ENCODE peak calls at places on chromosomes 11 and 22, in eight cellular contexts. O is adipocyte, Q is esophagus muscularis mucosa, E is right cardiac atrium, I is Peyer's patch, Z is Caco-2, W is mucosa of descending colon, J is lower lobe of right lung. M is an unnamed sample. For H3K9me3, the result is how much of the 10 kb centered on the place peaks cover.

GRCh38 chr11:92211576-92212167 is 12.9 kb upstream of the FAT3 start:
- DNase-seq in O (peak), Q (no peak), E (peak), I (no peak), Z (peak), W (no peak), J (no peak), M (peak)

GRCh38 chr22:37195921-37196320 is 7.9 kb upstream of the C1QTNF6 start:
- DNase-seq in O (no peak), Q (no peak), E (peak), I (no peak), Z (no peak), W (peak), J (no peak), M (no peak)

GRCh38 chr11:33379931-33380330 is 122.8 kb downstream of the HIPK3 start:
- DNase-seq in O (no peak), Q (no peak), E (no peak), I (peak), Z (no peak), W (no peak), J (no peak), M (no peak)

GRCh38 chr11:29448246-29448877 is 568.5 kb downstream of the KCNA4 start:
- DNase-seq in O (peak), Q (no peak), E (no peak), I (no peak), Z (peak), W (no peak), J (no peak), M (no peak)

GRCh38 chr11:29773656-29774264 is 243.1 kb downstream of the KCNA4 start:
- DNase-seq in O (no peak), Q (no peak), E (no peak), I (no peak), Z (no peak), W (no peak), J (no peak), M (no peak)

GRCh38 chr22:34293324-34293723 is 373.0 kb upstream of the LARGE1 start:
- DNase-seq in O (no peak), Q (no peak), E (no peak), I (no peak), Z (no peak), W (no peak), J (no peak), M (no peak)

GRCh38 chr11:27468209-27468608 is 4.4 kb downstream of the LGR4 start:
- DNase-seq in O (peak), Q (no peak), E (no peak), I (no peak), Z (no peak), W (no peak), J (no peak), M (no peak)

GRCh38 chr11:123536690-123537437 is 106.8 kb downstream of the GRAMD1B start:
- DNase-seq in O (no peak), Q (no peak), E (no peak), I (no peak), Z (no peak), W (no peak), J (no peak), M (no peak)

GRCh38 chr22:29739346-29739875 is 19.6 kb downstream of the CABP7 start:
- DNase-seq in O (no peak), Q (no peak), E (no peak), I (no peak), Z (no peak), W (no peak), J (no peak), M (no peak)

GRCh38 chr22:26648011-26648497 is 9.3 kb upstream of the MIAT start:
- DNase-seq in O (no peak), Q (no peak), E (no peak), I (peak), Z (no peak), W (no peak), J (no peak), M (no peak)

GRCh38 chr11:96218901-96219300 is 124.1 kb downstream of the MAML2 start:
- DNase-seq in O (no peak), Q (no peak), E (no peak), I (no peak), Z (no peak), W (no peak), J (no peak), M (no peak)

GRCh38 chr11:131841925-131842635 is 471.7 kb downstream of the NTM start:
- DNase-seq in O (no peak), Q (no peak), E (no peak), I (no peak), Z (no peak), W (no peak), J (no peak), M (no peak)

GRCh38 chr11:70478194-70478890 is 80.0 kb downstream of the CTTN start:
- DNase-seq in O (no peak), Q (no peak), E (no peak), I (no peak), Z (no peak), W (no peak), J (peak), M (no peak)

GRCh38 chr22:42933783-42934144 is 76.7 kb upstream of the ARFGAP3 start:
- DNase-seq in O (peak), Q (no peak), E (no peak), I (no peak), Z (no peak), W (no peak), J (no peak), M (peak)

GRCh38 chr11:17277024-17277584 is 565 bp downstream of the NUCB2 start:
- DNase-seq in O (peak), Q (no peak), E (no peak), I (no peak), Z (no peak), W (no peak), J (no peak), M (no peak)

GRCh38 chr22:19566599-19567382 is 42.6 kb upstream of the CLDN5 start:
- DNase-seq in O (no peak), Q (no peak), E (no peak), I (no peak), Z (no peak), W (no peak), J (no peak), M (no peak)

GRCh38 chr11:117020287-117020686 is 77.9 kb downstream of the SIK3 start:
- DNase-seq in O (no peak), Q (no peak), E (no peak), I (peak), Z (no peak), W (no peak), J (no peak), M (no peak)

DNA sequence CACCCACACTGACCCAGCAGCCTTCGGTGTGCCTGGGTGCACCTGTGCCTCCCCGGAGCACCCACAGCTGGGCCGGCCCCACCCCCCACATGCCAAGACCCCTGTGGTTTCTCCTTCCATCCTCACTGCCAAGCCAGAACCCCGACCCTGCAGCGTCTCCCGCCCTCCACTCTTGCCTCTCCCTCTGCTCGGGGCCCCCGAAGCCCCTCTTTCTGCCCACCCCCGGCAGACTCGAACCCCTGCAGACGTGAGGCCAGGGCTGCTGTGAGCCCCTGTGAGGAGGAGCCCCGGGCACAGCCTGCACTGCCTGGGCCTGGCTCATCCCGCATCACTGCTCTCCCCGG is 521.1 kb downstream of the BRD1 start:
- DNase-seq in O (no peak), Q (no peak), E (no peak), I (no peak), Z (no peak), W (no peak), J (no peak), M (no peak)
- H3K4me3 ChIP-seq in O (no peak), Q (no peak), E (no peak), I (no peak), Z (no peak), W (no peak), J (no peak), M (no peak)

GRCh38 chr22:22049684-22050083 is 67.1 kb upstream of the TOP3B start:
- DNase-seq in O (no peak), Q (no peak), E (no peak), I (no peak), Z (no peak), W (no peak), J (no peak), M (no peak)

GRCh38 chr22:22050141-22050775 is 67.7 kb upstream of the TOP3B start:
- DNase-seq in O (no peak), Q (no peak), E (no peak), I (no peak), Z (no peak), W (no peak), J (no peak), M (no peak)

GRCh38 chr22:22047776-22048175 is 65.2 kb upstream of the TOP3B start:
- DNase-seq in O (no peak), Q (peak), E (no peak), I (no peak), Z (no peak), W (no peak), J (no peak), M (no peak)

GRCh38 chr22:22048318-22048942 is 65.8 kb upstream of the TOP3B start:
- DNase-seq in O (no peak), Q (no peak), E (no peak), I (no peak), Z (no peak), W (no peak), J (no peak), M (no peak)

DNA sequence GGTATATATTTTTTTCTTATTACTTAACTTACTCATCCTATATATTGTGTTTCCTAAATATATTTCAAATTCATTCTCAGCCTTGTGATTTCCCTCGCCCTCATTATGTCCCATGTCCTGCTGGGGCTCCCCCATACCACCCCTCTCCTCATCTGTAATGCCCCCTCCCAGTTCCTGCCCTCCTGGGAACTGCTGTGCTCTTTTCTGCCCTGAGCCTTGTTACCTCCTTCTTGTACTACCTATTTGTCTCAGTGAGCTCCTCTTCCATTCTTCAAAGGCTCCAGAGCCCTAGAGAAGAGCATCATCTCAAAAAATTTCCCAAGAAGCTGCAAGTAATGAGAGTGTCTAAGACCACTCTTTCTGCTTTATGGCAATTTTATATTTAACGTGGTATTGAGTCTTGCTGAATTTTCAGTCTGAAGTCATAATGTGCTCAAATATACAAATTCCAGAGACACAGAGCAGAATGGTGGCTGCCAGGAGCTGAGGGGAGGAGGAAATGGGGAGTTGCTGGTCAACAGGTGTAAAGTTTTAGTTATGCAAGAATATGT is 66.5 kb upstream of the TOP3B start:
- DNase-seq in O (no peak), Q (peak), E (no peak), I (no peak), Z (no peak), W (no peak), J (no peak), M (no peak)
- H3K9me3 ChIP-seq in O (under half), Q (under half), E (under half), I (under half), Z (under half), W (under half), J (under half), M (under half)

DNA sequence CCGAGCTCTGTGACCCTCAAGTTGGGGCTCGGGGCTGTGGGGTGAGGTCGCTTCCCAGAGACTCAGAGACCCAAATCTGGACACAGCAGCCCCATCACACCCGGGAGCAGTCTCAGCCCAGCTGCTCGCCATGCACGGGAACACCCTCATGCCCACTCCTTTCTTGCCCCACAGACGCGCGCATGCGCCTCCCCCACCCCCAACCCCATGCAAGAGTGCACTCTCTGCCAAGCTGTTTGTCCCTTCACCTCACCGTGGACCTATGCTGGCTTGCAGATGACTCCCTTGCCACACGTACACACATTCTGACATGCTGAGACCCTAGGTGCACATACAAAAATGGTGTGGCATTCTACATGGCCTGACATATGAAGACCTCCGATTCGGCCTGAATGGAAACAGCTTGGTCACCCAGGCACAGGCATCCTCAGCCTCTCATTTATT is 500 bp upstream of the CD248 start:
- DNase-seq in O (peak), Q (no peak), E (peak), I (peak), Z (no peak), W (no peak), J (no peak), M (peak)
- H3K4me3 ChIP-seq in O (peak), Q (peak), E (peak), I (peak), Z (no peak), W (no peak), J (peak), M (peak)

GRCh38 chr22:48711031-48711431 is 1116.6 kb downstream of the BRD1 start:
- DNase-seq in O (no peak), Q (no peak), E (no peak), I (no peak), Z (no peak), W (no peak), J (no peak), M (no peak)
- H3K9me3 ChIP-seq in O (under half), Q (under half), E (under half), I (under half), Z (under half), W (under half), J (under half), M (under half)

GRCh38 chr11:73331138-73331916 is 23.3 kb downstream of the ARHGEF17 start:
- DNase-seq in O (peak), Q (no peak), E (peak), I (no peak), Z (peak), W (no peak), J (no peak), M (peak)

GRCh38 chr11:73333173-73333572 is 25.1 kb downstream of the ARHGEF17 start:
- DNase-seq in O (no peak), Q (no peak), E (peak), I (no peak), Z (no peak), W (no peak), J (no peak), M (no peak)

GRCh38 chr11:73335204-73335923 is 27.3 kb downstream of the ARHGEF17 start:
- DNase-seq in O (peak), Q (no peak), E (peak), I (peak), Z (peak), W (peak), J (peak), M (peak)

GRCh38 chr11:73333626-73334199 is 25.6 kb downstream of the ARHGEF17 start:
- DNase-seq in O (no peak), Q (no peak), E (no peak), I (no peak), Z (no peak), W (no peak), J (no peak), M (no peak)

GRCh38 chr11:73334244-73335203 is 26.4 kb downstream of the ARHGEF17 start:
- DNase-seq in O (peak), Q (no peak), E (peak), I (peak), Z (peak), W (peak), J (no peak), M (peak)
- H3K4me3 ChIP-seq in O (peak), Q (no peak), E (no peak), I (no peak), Z (no peak), W (no peak), J (no peak), M (no peak)

GRCh38 chr11:69310934-69311766 is 17.2 kb downstream of the MYEOV start:
- DNase-seq in O (no peak), Q (no peak), E (no peak), I (no peak), Z (no peak), W (no peak), J (no peak), M (no peak)
- H3K9me3 ChIP-seq in O (under half), Q (under half), E (under half), I (under half), Z (under half), W (under half), J (under half), M (under half)

DNA sequence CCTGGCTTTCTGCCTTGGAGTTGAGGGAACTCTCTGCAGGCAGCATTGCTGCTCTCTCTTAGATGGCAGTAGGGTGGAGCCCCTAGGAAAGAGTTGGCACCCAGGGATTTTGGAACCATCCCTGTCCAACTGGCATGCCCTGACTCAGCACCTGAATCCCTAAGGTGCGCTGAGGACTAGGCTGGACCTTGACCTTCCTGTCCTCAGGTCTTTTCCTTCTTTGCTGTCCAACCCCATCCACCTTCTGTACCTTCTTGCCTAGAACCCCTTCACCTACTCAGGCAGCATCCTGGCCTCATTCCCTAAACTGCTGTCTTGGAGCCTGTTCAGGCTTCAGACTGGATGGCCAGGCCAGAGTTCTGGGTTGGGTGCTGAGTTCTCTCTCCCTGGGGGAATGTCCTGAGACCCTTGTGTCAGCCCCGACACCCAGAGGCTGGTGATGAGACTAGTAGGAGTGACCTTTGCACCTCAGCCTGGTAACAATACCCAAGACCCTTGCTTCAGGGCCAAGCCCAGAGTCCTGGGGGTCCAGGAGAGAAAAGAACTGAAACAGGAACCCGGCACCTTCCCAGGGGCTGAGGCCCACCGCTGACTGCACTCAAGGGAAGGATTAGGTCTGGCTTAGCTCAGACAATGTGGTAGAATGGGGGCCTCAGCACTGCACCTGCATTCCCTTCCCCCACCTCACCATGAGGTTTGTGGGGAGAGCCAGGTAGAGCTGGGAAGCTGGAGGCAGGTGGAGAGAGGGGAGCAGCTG is 2.6 kb upstream of the POLD4 start:
- DNase-seq in O (no peak), Q (no peak), E (no peak), I (no peak), Z (no peak), W (peak), J (no peak), M (no peak)
- H3K4me3 ChIP-seq in O (no peak), Q (no peak), E (no peak), I (peak), Z (no peak), W (no peak), J (no peak), M (no peak)

GRCh38 chr22:49462795-49463194 is 364.9 kb downstream of the BRD1 start:
- DNase-seq in O (no peak), Q (no peak), E (no peak), I (no peak), Z (no peak), W (no peak), J (no peak), M (no peak)
- H3K9me3 ChIP-seq in O (under half), Q (under half), E (under half), I (under half), Z (under half), W (under half), J (under half), M (under half)

GRCh38 chr11:112962854-112963367 is 1.7 kb downstream of the NCAM1 start:
- DNase-seq in O (no peak), Q (no peak), E (peak), I (no peak), Z (no peak), W (peak), J (peak), M (no peak)
- H3K4me3 ChIP-seq in O (peak), Q (peak), E (peak), I (peak), Z (no peak), W (peak), J (peak), M (no peak)

GRCh38 chr22:47102648-47103047 is 340.2 kb downstream of the TBC1D22A start:
- DNase-seq in O (no peak), Q (no peak), E (no peak), I (no peak), Z (peak), W (no peak), J (no peak), M (peak)
- H3K9me3 ChIP-seq in O (under half), Q (under half), E (under half), I (under half), Z (under half), W (under half), J (under half), M (under half)